ENCODE peak calls at places on chromosomes 3 and 15, in seven cellular contexts. Y is Panc1; W is fibroblast of mammary gland; I is GM19239; H is stimulated activated CD4-positive, alpha-beta T cell treated with anti-CD3 and anti-CD28 coated beads, TNF-alpha, amount 100 ng/mL, for 4 hours; F is iris pigment epithelial cell; R is astrocyte of the hippocampus. U is an unnamed sample.

GRCh38 chr15:69666441-69666882 is 213.8 kb downstream of the RPLP1 start:
- DNase-seq in Y (no peak), W (peak; percentile 49), I (peak; percentile 40), H (no peak), F (peak; percentile 34), R (no peak), U (peak; percentile 31)

GRCh38 chr15:63369766-63370165 is 11.9 kb downstream of the CA12 start:
- DNase-seq in Y (no peak), W (peak; percentile 37), I (no peak), H (no peak), F (no peak), R (no peak), U (peak; percentile 49)

GRCh38 chr15:85019815-85020590 is 38.3 kb downstream of the PDE8A start:
- DNase-seq in Y (no peak), W (no peak), I (no peak), H (no peak), F (peak; percentile 73), R (peak; percentile 82), U (peak; percentile 54)

GRCh38 chr3:38039899-38040261 is 872 bp downstream of the DLEC1 start:
- DNase-seq in Y (no peak), W (peak; percentile 45), I (no peak), H (peak; percentile 26), F (peak; percentile 43), R (peak; percentile 41), U (peak; percentile 42)

GRCh38 chr3:72316501-72317279 is 531.6 kb downstream of the SHQ1 start:
- DNase-seq in Y (no peak), W (no peak), I (no peak), H (no peak), F (no peak), R (no peak), U (no peak)

GRCh38 chr15:78082106-78082742 is 4.7 kb upstream of the TBC1D2B start:
- DNase-seq in Y (no peak), W (peak; percentile 42), I (no peak), H (no peak), F (peak; percentile 48), R (no peak), U (peak; percentile 47)

GRCh38 chr3:14680716-14681115 is 5.8 kb downstream of the C3orf20 start:
- DNase-seq in Y (no peak), W (peak; percentile 14), I (no peak), H (no peak), F (peak; percentile 29), R (peak; percentile 37), U (peak; percentile 18)

GRCh38 chr3:43155464-43156121 is 49.7 kb upstream of the POMGNT2 start:
- DNase-seq in Y (no peak), W (peak; percentile 88), I (no peak), H (no peak), F (peak; percentile 86), R (peak; percentile 83), U (peak; percentile 83)

GRCh38 chr3:148466143-148466542 is 231.6 kb upstream of the AGTR1 start:
- DNase-seq in Y (no peak), W (peak; percentile 42), I (no peak), H (no peak), F (peak; percentile 43), R (peak; percentile 73), U (peak; percentile 73)

GRCh38 chr15:48541659-48542334 is 103.7 kb downstream of the FBN1 start:
- DNase-seq in Y (no peak), W (peak; percentile 94), I (peak; percentile 27), H (no peak), F (peak; percentile 88), R (peak; percentile 89), U (peak; percentile 88)

GRCh38 chr3:157868168-157868567 is 238.1 kb downstream of the SHOX2 start:
- DNase-seq in Y (no peak), W (peak; percentile 85), I (no peak), H (no peak), F (peak; percentile 38), R (peak; percentile 13), U (peak; percentile 6)

U was measured in IMR-90.